ENCODE peak calls at places on chromosomes 6 and 20, in five cellular contexts. T is Daoy, G is H7, R is ascending aorta, Z is HFFc6. I is an unnamed sample.

GRCh38 chr6:119110601-119111548 is 32.4 kb upstream of the FAM184A start:
- DNase-seq in T (peak), R (no peak), Z (peak), G (peak), I (peak)

GRCh38 chr6:138468320-138469015 is 30.8 kb downstream of the NHSL1 start:
- DNase-seq in T (peak), G (no peak), Z (peak), R (no peak), I (no peak)

GRCh38 chr6:99501762-99502161 is 13.5 kb downstream of the USP45 start:
- DNase-seq in R (no peak), G (no peak), Z (no peak), T (peak), I (no peak)

GRCh38 chr6:37038297-37039198 is 33.1 kb downstream of the FGD2 start:
- DNase-seq in T (no peak), Z (no peak), G (peak), R (no peak), I (no peak)

GRCh38 chr6:5190467-5190866 is 70.3 kb downstream of the LYRM4 start:
- DNase-seq in G (no peak), T (peak), Z (peak), R (no peak), I (no peak)

GRCh38 chr6:98921038-98921437 is 26.7 kb downstream of the FBXL4 start:
- DNase-seq in Z (no peak), R (no peak), G (no peak), T (no peak), I (no peak)

GRCh38 chr6:155089746-155090145 is 94.6 kb downstream of the TIAM2 start:
- DNase-seq in G (no peak), R (no peak), Z (no peak), T (no peak), I (no peak)

GRCh38 chr6:127267742-127268588 is 1.3 kb downstream of the RNF146 start:
- DNase-seq in G (no peak), R (no peak), T (no peak), Z (no peak), I (no peak)

GRCh38 chr6:97215157-97215769 is 67.8 kb downstream of the MMS22L start:
- DNase-seq in G (peak), T (peak), R (no peak), Z (peak), I (no peak)

GRCh38 chr6:43368517-43369160 is 808 bp downstream of the ZNF318 start:
- DNase-seq in Z (peak), T (peak), G (peak), R (no peak), I (no peak)

GRCh38 chr6:169647637-169648036 is 54.2 kb downstream of the WDR27 start:
- DNase-seq in R (no peak), T (no peak), G (no peak), Z (no peak), I (no peak)

GRCh38 chr6:158039178-158039557 is 57.5 kb downstream of the SYNJ2 start:
- DNase-seq in G (peak), T (peak), Z (no peak), R (no peak), I (no peak)

GRCh38 chr6:47787620-47788497 is 6.0 kb downstream of the OPN5 start:
- DNase-seq in Z (peak), G (peak), R (no peak), T (peak), I (no peak)

GRCh38 chr6:127481081-127481480 is 21.9 kb upstream of the KIAA0408 start:
- DNase-seq in Z (no peak), G (no peak), T (peak), R (no peak), I (no peak)

GRCh38 chr6:3612341-3613041 is 139.0 kb downstream of the PXDC1 start:
- DNase-seq in G (no peak), T (peak), R (no peak), Z (peak), I (no peak)

GRCh38 chr6:36399970-36400369 is 12.5 kb upstream of the ETV7 start:
- DNase-seq in T (no peak), Z (no peak), G (no peak), R (no peak), I (no peak)

GRCh38 chr6:163389354-163389753 is 25.2 kb upstream of the QKI start:
- DNase-seq in G (no peak), T (no peak), Z (no peak), R (no peak), I (no peak)

GRCh38 chr6:128209771-128210170 is 308.9 kb upstream of the THEMIS start:
- DNase-seq in G (no peak), R (no peak), T (peak), Z (peak), I (no peak)

GRCh38 chr20:59627298-59627697 is 23.0 kb downstream of the PHACTR3 start:
- DNase-seq in G (no peak), Z (no peak), T (no peak), R (no peak), I (no peak)

GRCh38 chr20:34549291-34549928 is 9.1 kb upstream of the MAP1LC3A start:
- DNase-seq in T (peak), R (no peak), Z (peak), G (peak), I (no peak)

GRCh38 chr20:58407201-58407873 is 18.3 kb downstream of the VAPB start:
- DNase-seq in T (peak), Z (no peak), G (no peak), R (no peak), I (no peak)

GRCh38 chr20:58666702-58667101 is 15.6 kb downstream of the STX16 start:
- DNase-seq in G (no peak), R (no peak), T (no peak), Z (no peak), I (no peak)

GRCh38 chr6:118092086-118092485 is 185.0 kb downstream of the SLC35F1 start:
- DNase-seq in R (no peak), Z (no peak), G (no peak), T (no peak), I (no peak)

GRCh38 chr20:25493748-25494505 is 86.5 kb downstream of the GINS1 start:
- DNase-seq in G (peak), R (no peak), T (no peak), Z (no peak), I (no peak)

GRCh38 chr6:157747395-157747794 is 75.7 kb upstream of the SNX9 start:
- DNase-seq in G (no peak), Z (no peak), T (no peak), R (no peak), I (no peak)

GRCh38 chr6:38034269-38034914 is 214.9 kb downstream of the ZFAND3 start:
- DNase-seq in G (no peak), Z (peak), R (no peak), T (no peak), I (no peak)

GRCh38 chr6:2509746-2510145 is 241.0 kb downstream of the MYLK4 start:
- DNase-seq in R (no peak), G (no peak), Z (no peak), T (no peak), I (no peak)

GRCh38 chr20:32970973-32971300 is 33.3 kb downstream of the SUN5 start:
- DNase-seq in T (no peak), Z (no peak), G (peak), R (no peak), I (no peak)

GRCh38 chr6:90478278-90478677 is 108.6 kb downstream of the MAP3K7 start:
- DNase-seq in Z (no peak), T (no peak), G (peak), R (no peak), I (no peak)

GRCh38 chr6:15914553-15914952 is 214.3 kb upstream of the MYLIP start:
- DNase-seq in Z (no peak), T (no peak), G (no peak), R (no peak), I (peak)

GRCh38 chr20:15760217-15760567 is 813.1 kb downstream of the KIF16B start:
- DNase-seq in G (no peak), R (no peak), Z (no peak), T (no peak), I (no peak)

GRCh38 chr6:27866370-27867050 is 45.7 kb downstream of the OR2B2 start:
- DNase-seq in Z (peak), G (peak), R (no peak), T (peak), I (peak)

GRCh38 chr20:64105846-64106434 is 1.4 kb downstream of the NPBWR2 start:
- DNase-seq in R (no peak), Z (no peak), G (no peak), T (peak), I (peak)

GRCh38 chr20:48804300-48804980 is 23.4 kb downstream of the PREX1 start:
- DNase-seq in R (no peak), T (no peak), Z (no peak), G (no peak), I (no peak)

GRCh38 chr6:15443119-15443518 is 197.2 kb downstream of the JARID2 start:
- DNase-seq in T (peak), R (no peak), G (no peak), Z (peak), I (no peak)

GRCh38 chr6:152124432-152125074 is 317.1 kb downstream of the ESR1 start:
- DNase-seq in R (no peak), T (peak), Z (peak), G (peak), I (no peak)